ENCODE peak calls at places on chromosomes 16 and 17, in five cellular contexts. One of them, this sample, is unnamed.
A peak's percentile ranks its signal among the peaks of the same experiment; 100 is the strongest.

GRCh38 chr16:72073831-72074230 is 10.8 kb downstream of the HPR start:
- DNase-seq in HCT116: no peak
- DNase-seq in dorsolateral prefrontal cortex: no peak
- DNase-seq in colonic mucosa: no peak
- DNase-seq in IMR-90: no peak
- DNase-seq in this sample: no peak

GRCh38 chr17:82332669-82333278 is 792 bp downstream of the SECTM1 start:
- DNase-seq in HCT116: peak; percentile 38
- DNase-seq in dorsolateral prefrontal cortex: no peak
- DNase-seq in colonic mucosa: no peak
- DNase-seq in IMR-90: peak; percentile 55
- DNase-seq in this sample: no peak

GRCh38 chr17:33241390-33241789 is 51.7 kb downstream of the ASIC2 start:
- DNase-seq in HCT116: no peak
- DNase-seq in dorsolateral prefrontal cortex: no peak
- DNase-seq in colonic mucosa: no peak
- DNase-seq in IMR-90: peak; percentile 50
- DNase-seq in this sample: no peak

GRCh38 chr16:89892635-89893034 is 19.2 kb downstream of the TCF25 start:
- DNase-seq in HCT116: no peak
- DNase-seq in dorsolateral prefrontal cortex: no peak
- DNase-seq in colonic mucosa: no peak
- DNase-seq in IMR-90: no peak
- DNase-seq in this sample: no peak

GRCh38 chr16:16083421-16084156 is 134.2 kb downstream of the ABCC1 start:
- DNase-seq in HCT116: peak; percentile 18
- DNase-seq in dorsolateral prefrontal cortex: no peak
- DNase-seq in colonic mucosa: no peak
- DNase-seq in IMR-90: peak; percentile 61
- DNase-seq in this sample: no peak

GRCh38 chr16:4700997-4701743 is 7.8 kb downstream of the NUDT16L1 start:
- DNase-seq in HCT116: no peak
- DNase-seq in dorsolateral prefrontal cortex: peak; percentile 30
- DNase-seq in colonic mucosa: peak; percentile 84
- DNase-seq in IMR-90: no peak
- DNase-seq in this sample: no peak

GRCh38 chr17:65886240-65886639 is 305.7 kb downstream of the CEP112 start:
- DNase-seq in HCT116: no peak
- DNase-seq in dorsolateral prefrontal cortex: no peak
- DNase-seq in colonic mucosa: no peak
- DNase-seq in IMR-90: peak; percentile 12
- DNase-seq in this sample: no peak

GRCh38 chr16:80711406-80711805 is 93.0 kb downstream of the CDYL2 start:
- DNase-seq in HCT116: no peak
- DNase-seq in dorsolateral prefrontal cortex: no peak
- DNase-seq in colonic mucosa: no peak
- DNase-seq in IMR-90: no peak
- DNase-seq in this sample: no peak

GRCh38 chr16:11109551-11109950 is 146.5 kb downstream of the SOCS1 start:
- DNase-seq in HCT116: no peak
- DNase-seq in dorsolateral prefrontal cortex: no peak
- DNase-seq in colonic mucosa: no peak
- DNase-seq in IMR-90: peak; percentile 79
- DNase-seq in this sample: no peak

GRCh38 chr16:4586297-4586696 is 28.4 kb downstream of the UBALD1 start:
- DNase-seq in HCT116: no peak
- DNase-seq in dorsolateral prefrontal cortex: no peak
- DNase-seq in colonic mucosa: no peak
- DNase-seq in IMR-90: no peak
- DNase-seq in this sample: no peak

GRCh38 chr16:85428168-85428898 is 184.8 kb upstream of the GSE1 start:
- DNase-seq in HCT116: peak; percentile 38
- DNase-seq in dorsolateral prefrontal cortex: peak; percentile 45
- DNase-seq in colonic mucosa: peak; percentile 56
- DNase-seq in IMR-90: no peak
- DNase-seq in this sample: peak; percentile 69

GRCh38 chr17:859461-860195 is 77.5 kb downstream of the MRM3 start:
- DNase-seq in HCT116: no peak
- DNase-seq in dorsolateral prefrontal cortex: no peak
- DNase-seq in colonic mucosa: no peak
- DNase-seq in IMR-90: peak; percentile 60
- DNase-seq in this sample: no peak

GRCh38 chr16:78200623-78201096 is 101.2 kb downstream of the WWOX start:
- DNase-seq in HCT116: no peak
- DNase-seq in dorsolateral prefrontal cortex: no peak
- DNase-seq in colonic mucosa: no peak
- DNase-seq in IMR-90: no peak
- DNase-seq in this sample: no peak

GRCh38 chr16:22948058-22948602 is 134.2 kb downstream of the HS3ST2 start:
- DNase-seq in HCT116: no peak
- DNase-seq in dorsolateral prefrontal cortex: no peak
- DNase-seq in colonic mucosa: no peak
- DNase-seq in IMR-90: no peak
- DNase-seq in this sample: no peak

GRCh38 chr16:85335584-85336492 is 223.6 kb upstream of the CIBAR2 start:
- DNase-seq in HCT116: no peak
- DNase-seq in dorsolateral prefrontal cortex: no peak
- DNase-seq in colonic mucosa: peak; percentile 81
- DNase-seq in IMR-90: peak; percentile 52
- DNase-seq in this sample: no peak

GRCh38 chr17:39722965-39723848 is 7.1 kb downstream of the MIEN1 start:
- DNase-seq in HCT116: no peak
- DNase-seq in dorsolateral prefrontal cortex: no peak
- DNase-seq in colonic mucosa: peak; percentile 71
- DNase-seq in IMR-90: no peak
- DNase-seq in this sample: no peak

GRCh38 chr17:8847891-8848290 is 19.6 kb downstream of the PIK3R6 start:
- DNase-seq in HCT116: no peak
- DNase-seq in dorsolateral prefrontal cortex: no peak
- DNase-seq in colonic mucosa: no peak
- DNase-seq in IMR-90: no peak
- DNase-seq in this sample: no peak

GRCh38 chr16:2260250-2260649 is 7.7 kb downstream of the RNPS1 start:
- DNase-seq in HCT116: no peak
- DNase-seq in dorsolateral prefrontal cortex: no peak
- DNase-seq in colonic mucosa: no peak
- DNase-seq in IMR-90: no peak
- DNase-seq in this sample: no peak

GRCh38 chr16:47664653-47665325 is 203.7 kb downstream of the PHKB start:
- DNase-seq in HCT116: no peak
- DNase-seq in dorsolateral prefrontal cortex: no peak
- DNase-seq in colonic mucosa: peak; percentile 68
- DNase-seq in IMR-90: peak; percentile 11
- DNase-seq in this sample: no peak

GRCh38 chr17:74738051-74738996 is 1.3 kb downstream of the RAB37 start:
- DNase-seq in HCT116: no peak
- DNase-seq in dorsolateral prefrontal cortex: no peak
- DNase-seq in colonic mucosa: peak; percentile 77
- DNase-seq in IMR-90: no peak
- DNase-seq in this sample: no peak

GRCh38 chr17:70172449-70172848 is 3.1 kb downstream of the KCNJ2 start:
- DNase-seq in HCT116: no peak
- DNase-seq in dorsolateral prefrontal cortex: no peak
- DNase-seq in colonic mucosa: no peak
- DNase-seq in IMR-90: peak; percentile 41
- DNase-seq in this sample: no peak

GRCh38 chr16:69190598-69190997 is 3.6 kb downstream of the SNTB2 start:
- DNase-seq in HCT116: no peak
- DNase-seq in dorsolateral prefrontal cortex: no peak
- DNase-seq in colonic mucosa: no peak
- DNase-seq in IMR-90: no peak
- DNase-seq in this sample: no peak
- H3K4me3 ChIP-seq in HCT116: no peak overlapping the region
- H3K4me3 ChIP-seq in dorsolateral prefrontal cortex: peak overlapping the region; percentile 80
- H3K4me3 ChIP-seq in colonic mucosa: no peak overlapping the region
- H3K4me3 ChIP-seq in IMR-90: no peak overlapping the region
- H3K4me3 ChIP-seq in this sample: no peak overlapping the region

GRCh38 chr16:87085441-87085840 is 231.8 kb downstream of the C16orf95 start:
- DNase-seq in HCT116: no peak
- DNase-seq in dorsolateral prefrontal cortex: no peak
- DNase-seq in colonic mucosa: no peak
- DNase-seq in IMR-90: no peak
- DNase-seq in this sample: no peak

GRCh38 chr16:87080571-87081167 is 236.5 kb downstream of the C16orf95 start:
- DNase-seq in HCT116: peak; percentile 10
- DNase-seq in dorsolateral prefrontal cortex: no peak
- DNase-seq in colonic mucosa: no peak
- DNase-seq in IMR-90: no peak
- DNase-seq in this sample: no peak

GRCh38 chr16:87086156-87086555 is 231.0 kb downstream of the C16orf95 start:
- DNase-seq in HCT116: no peak
- DNase-seq in dorsolateral prefrontal cortex: no peak
- DNase-seq in colonic mucosa: no peak
- DNase-seq in IMR-90: peak; percentile 67
- DNase-seq in this sample: no peak

DNA sequence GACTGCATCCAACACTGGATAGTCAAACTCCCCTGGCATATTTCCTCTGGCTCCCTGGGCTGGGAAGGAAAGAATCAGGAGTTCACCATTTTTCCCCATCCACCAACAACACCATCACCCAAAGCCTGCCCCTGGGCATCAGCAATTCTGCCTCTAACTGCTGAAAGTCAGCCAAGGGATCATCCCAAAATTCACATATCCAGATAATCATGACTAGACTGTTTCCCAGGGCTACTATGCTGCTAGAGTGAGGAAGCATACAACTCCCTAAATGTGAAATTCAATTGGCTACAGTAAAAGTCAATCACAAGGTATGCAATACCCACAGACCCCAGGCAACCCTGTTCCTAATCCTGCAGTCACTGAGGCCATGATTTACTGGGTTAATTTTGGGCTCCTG is 230.6 kb downstream of the C16orf95 start:
- DNase-seq in HCT116: peak; percentile 7
- DNase-seq in dorsolateral prefrontal cortex: no peak
- DNase-seq in colonic mucosa: no peak
- DNase-seq in IMR-90: peak; percentile 54
- DNase-seq in this sample: no peak
- H3K27ac ChIP-seq in HCT116: no peak overlapping the region
- H3K27ac ChIP-seq in dorsolateral prefrontal cortex: no peak overlapping the region
- H3K27ac ChIP-seq in colonic mucosa: no peak overlapping the region
- H3K27ac ChIP-seq in IMR-90: no peak overlapping the region
- H3K27ac ChIP-seq in this sample: no peak overlapping the region

GRCh38 chr17:79033741-79034501 is 10.0 kb downstream of the C1QTNF1 start:
- DNase-seq in HCT116: no peak
- DNase-seq in dorsolateral prefrontal cortex: peak; percentile 73
- DNase-seq in colonic mucosa: no peak
- DNase-seq in IMR-90: no peak
- DNase-seq in this sample: peak; percentile 64
- H3K4me3 ChIP-seq in HCT116: no peak overlapping the region
- H3K4me3 ChIP-seq in dorsolateral prefrontal cortex: peak overlapping the region; percentile 26
- H3K4me3 ChIP-seq in colonic mucosa: no peak overlapping the region
- H3K4me3 ChIP-seq in IMR-90: no peak overlapping the region
- H3K4me3 ChIP-seq in this sample: no peak overlapping the region

GRCh38 chr16:27174798-27175197 is 28.5 kb upstream of the KDM8 start:
- DNase-seq in HCT116: no peak
- DNase-seq in dorsolateral prefrontal cortex: no peak
- DNase-seq in colonic mucosa: no peak
- DNase-seq in IMR-90: peak; percentile 53
- DNase-seq in this sample: no peak
- H3K27ac ChIP-seq in HCT116: no peak overlapping the region
- H3K27ac ChIP-seq in dorsolateral prefrontal cortex: no peak overlapping the region
- H3K27ac ChIP-seq in colonic mucosa: no peak overlapping the region
- H3K27ac ChIP-seq in IMR-90: no peak overlapping the region
- H3K27ac ChIP-seq in this sample: no peak overlapping the region

GRCh38 chr17:30290077-30290476 is 1.7 kb downstream of the BLMH start:
- DNase-seq in HCT116: no peak
- DNase-seq in dorsolateral prefrontal cortex: no peak
- DNase-seq in colonic mucosa: no peak
- DNase-seq in IMR-90: no peak
- DNase-seq in this sample: no peak
- H3K4me3 ChIP-seq in HCT116: peak overlapping the region; percentile 78
- H3K4me3 ChIP-seq in dorsolateral prefrontal cortex: peak overlapping the region; percentile 94
- H3K4me3 ChIP-seq in colonic mucosa: no peak overlapping the region
- H3K4me3 ChIP-seq in IMR-90: no peak overlapping the region
- H3K4me3 ChIP-seq in this sample: peak overlapping the region; percentile 91

DNA sequence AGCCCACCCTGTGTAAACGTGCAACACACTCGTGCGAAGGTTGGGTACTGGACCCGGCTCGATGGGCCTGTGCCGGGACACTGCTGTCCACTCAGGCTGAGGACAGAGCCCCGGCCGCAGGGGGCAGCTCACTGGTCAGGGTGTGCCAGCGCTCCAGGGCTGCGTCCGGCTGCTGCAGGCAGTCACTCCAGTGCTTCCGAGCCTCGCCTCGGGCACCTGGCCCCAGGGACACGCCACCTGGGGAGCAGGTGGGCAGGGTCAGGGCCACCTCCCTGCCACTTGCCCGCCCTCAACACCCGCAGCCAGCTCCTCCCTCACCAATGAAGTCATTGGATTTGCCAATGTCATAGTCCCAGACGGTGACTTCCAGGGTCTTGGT is 4.7 kb downstream of the DOC2A start:
- DNase-seq in HCT116: no peak
- DNase-seq in dorsolateral prefrontal cortex: no peak
- DNase-seq in colonic mucosa: no peak
- DNase-seq in IMR-90: no peak
- DNase-seq in this sample: no peak
- H3K27ac ChIP-seq in HCT116: no peak overlapping the region
- H3K27ac ChIP-seq in dorsolateral prefrontal cortex: no peak overlapping the region
- H3K27ac ChIP-seq in colonic mucosa: no peak overlapping the region
- H3K27ac ChIP-seq in IMR-90: no peak overlapping the region
- H3K27ac ChIP-seq in this sample: no peak overlapping the region

GRCh38 chr17:50205931-50206505 is 4.6 kb upstream of the COL1A1 start:
- DNase-seq in HCT116: no peak
- DNase-seq in dorsolateral prefrontal cortex: no peak
- DNase-seq in colonic mucosa: no peak
- DNase-seq in IMR-90: no peak
- DNase-seq in this sample: no peak

GRCh38 chr17:50205111-50205821 is 3.8 kb upstream of the COL1A1 start:
- DNase-seq in HCT116: no peak
- DNase-seq in dorsolateral prefrontal cortex: no peak
- DNase-seq in colonic mucosa: no peak
- DNase-seq in IMR-90: peak; percentile 60
- DNase-seq in this sample: no peak

GRCh38 chr17:50207318-50207717 is 5.9 kb upstream of the COL1A1 start:
- DNase-seq in HCT116: no peak
- DNase-seq in dorsolateral prefrontal cortex: no peak
- DNase-seq in colonic mucosa: no peak
- DNase-seq in IMR-90: no peak
- DNase-seq in this sample: no peak

GRCh38 chr17:50207792-50208567 is 6.5 kb upstream of the COL1A1 start:
- DNase-seq in HCT116: no peak
- DNase-seq in dorsolateral prefrontal cortex: no peak
- DNase-seq in colonic mucosa: no peak
- DNase-seq in IMR-90: no peak
- DNase-seq in this sample: no peak

DNA sequence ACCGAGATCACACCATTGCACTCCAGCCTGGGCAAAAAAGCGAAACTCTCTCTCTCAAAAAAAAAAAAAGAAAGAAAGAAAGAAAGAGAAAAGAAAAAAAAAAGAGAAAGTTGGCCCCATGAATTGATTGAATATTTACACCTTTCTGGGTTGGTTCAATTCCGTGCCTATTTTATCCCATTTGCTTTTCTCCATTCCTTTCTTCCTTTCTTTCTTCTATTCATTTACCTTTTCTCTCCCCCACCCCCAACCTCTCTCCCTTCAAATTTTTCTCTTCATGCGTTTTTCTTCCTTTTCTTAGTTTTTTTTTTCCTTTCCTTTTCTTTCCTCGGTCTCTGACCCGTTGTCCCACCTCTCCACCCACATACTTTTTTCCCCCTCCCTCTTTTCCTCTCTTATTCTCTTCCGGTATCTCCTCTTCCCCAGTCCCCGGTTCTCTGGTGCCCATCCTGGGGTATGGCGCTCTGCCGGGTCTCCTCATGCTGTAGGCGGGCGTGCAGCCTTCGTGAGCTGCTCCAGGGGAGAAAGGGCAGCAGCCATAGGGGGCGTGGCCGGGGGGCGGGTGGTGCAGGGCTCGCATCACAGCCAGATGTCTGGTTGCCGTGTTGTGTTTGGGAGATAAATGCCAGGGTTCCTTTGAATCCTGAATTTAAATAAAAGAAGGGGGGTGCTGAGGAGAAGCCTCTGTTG is 5.3 kb upstream of the COL1A1 start:
- DNase-seq in HCT116: no peak
- DNase-seq in dorsolateral prefrontal cortex: no peak
- DNase-seq in colonic mucosa: peak; percentile 42
- DNase-seq in IMR-90: peak; percentile 66
- DNase-seq in this sample: no peak
- H3K4me3 ChIP-seq in HCT116: no peak overlapping the region
- H3K4me3 ChIP-seq in dorsolateral prefrontal cortex: no peak overlapping the region
- H3K4me3 ChIP-seq in colonic mucosa: no peak overlapping the region
- H3K4me3 ChIP-seq in IMR-90: peak overlapping the region; percentile 23
- H3K4me3 ChIP-seq in this sample: no peak overlapping the region

This sample was measured in suprapubic skin.